ENCODE peak calls at places on chromosomes 6 and 20, in six cellular contexts. B is left colon; H is psoas muscle; U is activated CD4-positive, alpha-beta T cell treated with anti-CD3 and anti-CD28 coated beads, Interleukin-2, amount 10 ng/mL, durations not matched to agents 7 days and 5 days; S is body of pancreas; C is left cardiac atrium. F is an unnamed sample.

GRCh38 chr20:50029697-50030428 is 47.1 kb downstream of the SNAI1 start:
- DNase-seq in B (no peak), H (peak), U (no peak), S (peak), C (peak), F (peak)

GRCh38 chr6:11692451-11693376 is 85.9 kb downstream of the ADTRP start:
- DNase-seq in B (no peak), H (no peak), U (no peak), S (no peak), C (no peak), F (no peak)

GRCh38 chr6:37965964-37966676 is 146.6 kb downstream of the ZFAND3 start:
- DNase-seq in B (no peak), H (no peak), U (no peak), S (no peak), C (no peak), F (no peak)

GRCh38 chr6:159065091-159065490 is 20.3 kb upstream of the TAGAP start:
- DNase-seq in B (no peak), H (no peak), U (no peak), S (no peak), C (no peak), F (no peak)

GRCh38 chr20:34922654-34923381 is 32.8 kb downstream of the GSS start:
- DNase-seq in B (no peak), H (no peak), U (no peak), S (peak), C (no peak), F (peak)

GRCh38 chr6:167795874-167796667 is 30.6 kb upstream of the AFDN start:
- DNase-seq in B (peak), H (peak), U (no peak), S (peak), C (peak), F (no peak)

GRCh38 chr6:167576050-167576741 is 250.5 kb upstream of the AFDN start:
- DNase-seq in B (no peak), H (no peak), U (no peak), S (no peak), C (no peak), F (no peak)

GRCh38 chr6:105746539-105746938 is 339.6 kb upstream of the PRDM1 start:
- DNase-seq in B (no peak), H (no peak), U (no peak), S (no peak), C (no peak), F (no peak)

GRCh38 chr20:48286571-48287551 is 501.6 kb upstream of the SULF2 start:
- DNase-seq in B (no peak), H (no peak), U (no peak), S (no peak), C (no peak), F (no peak)

GRCh38 chr6:107822154-107823046 is 1.7 kb downstream of the SCML4 start:
- DNase-seq in B (no peak), H (no peak), U (peak), S (peak), C (no peak), F (no peak)

GRCh38 chr6:127776320-127776719 is 124.5 kb downstream of the THEMIS start:
- DNase-seq in B (no peak), H (no peak), U (no peak), S (no peak), C (no peak), F (no peak)

GRCh38 chr6:97133071-97133470 is 149.9 kb downstream of the MMS22L start:
- DNase-seq in B (no peak), H (no peak), U (no peak), S (no peak), C (no peak), F (no peak)

GRCh38 chr20:37390503-37390890 is 44.6 kb downstream of the SRC start:
- DNase-seq in B (no peak), H (no peak), U (no peak), S (no peak), C (no peak), F (no peak)

GRCh38 chr20:37318046-37318445 is 27.9 kb upstream of the SRC start:
- DNase-seq in B (peak), H (no peak), U (no peak), S (no peak), C (no peak), F (no peak)

GRCh38 chr6:47733879-47734558 is 35.6 kb downstream of the ADGRF4 start:
- DNase-seq in B (no peak), H (no peak), U (peak), S (peak), C (no peak), F (no peak)

GRCh38 chr20:64108731-64109389 is 1.5 kb upstream of the NPBWR2 start:
- DNase-seq in B (peak), H (no peak), U (peak), S (no peak), C (no peak), F (no peak)

GRCh38 chr6:81241126-81241525 is 511.4 kb downstream of the TENT5A start:
- DNase-seq in B (no peak), H (no peak), U (no peak), S (no peak), C (no peak), F (peak)

F was measured in GM04503.